ENCODE peak calls at places on chromosomes 13 and 19, in nine cellular contexts. I, G, K, O, W, S, E, Y and H are unnamed samples.

GRCh38 chr19:10238172-10238783 is 7.1 kb upstream of the S1PR2 start:
- DNase-seq in I (no peak), G (peak), K (peak), O (no peak), W (no peak), S (no peak), E (no peak), Y (peak), H (peak)

GRCh38 chr19:49591731-49592485 is 926 bp downstream of the PRR12 start:
- DNase-seq in I (peak), G (peak), K (peak), O (peak), W (no peak), S (no peak), E (no peak), Y (peak), H (peak)

GRCh38 chr19:1318678-1319471 is 33.2 kb downstream of the EFNA2 start:
- DNase-seq in I (no peak), G (no peak), K (no peak), O (peak), W (no peak), S (no peak), E (no peak), Y (no peak), H (no peak)

GRCh38 chr19:1705367-1705766 is 47.9 kb upstream of the ONECUT3 start:
- DNase-seq in I (no peak), G (no peak), K (no peak), O (no peak), W (no peak), S (no peak), E (no peak), Y (no peak), H (no peak)

GRCh38 chr19:661427-662196 is 1.4 kb downstream of the RNF126 start:
- DNase-seq in I (no peak), G (no peak), K (no peak), O (peak), W (no peak), S (no peak), E (no peak), Y (no peak), H (no peak)

GRCh38 chr19:5985098-5985783 is 7.3 kb upstream of the RANBP3 start:
- DNase-seq in I (no peak), G (peak), K (no peak), O (no peak), W (peak), S (no peak), E (no peak), Y (no peak), H (peak)

GRCh38 chr13:59356607-59357006 is 807.1 kb downstream of the DIAPH3 start:
- DNase-seq in I (peak), G (peak), K (no peak), O (no peak), W (no peak), S (no peak), E (no peak), Y (peak), H (no peak)

GRCh38 chr13:33105387-33106005 is 89.3 kb downstream of the KL start:
- DNase-seq in I (no peak), G (no peak), K (no peak), O (no peak), W (no peak), S (no peak), E (no peak), Y (peak), H (no peak)

GRCh38 chr19:57559008-57559403 is 657 bp downstream of the ZNF550 start:
- DNase-seq in I (peak), G (peak), K (peak), O (peak), W (no peak), S (no peak), E (no peak), Y (no peak), H (no peak)

GRCh38 chr19:7980168-7980567 is 25.3 kb downstream of the ELAVL1 start:
- DNase-seq in I (peak), G (no peak), K (no peak), O (no peak), W (no peak), S (no peak), E (no peak), Y (no peak), H (no peak)

GRCh38 chr19:33216198-33216830 is 9.3 kb downstream of the SLC7A10 start:
- DNase-seq in I (no peak), G (no peak), K (no peak), O (no peak), W (no peak), S (no peak), E (no peak), Y (no peak), H (no peak)

GRCh38 chr13:112055417-112056206 is 11.3 kb upstream of the SOX1 start:
- DNase-seq in I (no peak), G (no peak), K (no peak), O (peak), W (no peak), S (no peak), E (no peak), Y (no peak), H (no peak)

GRCh38 chr19:20423381-20424207 is 142.0 kb downstream of the ZNF737 start:
- DNase-seq in I (peak), G (peak), K (no peak), O (peak), W (no peak), S (peak), E (no peak), Y (peak), H (no peak)

GRCh38 chr13:31540316-31540715 is 199.0 kb upstream of the RXFP2 start:
- DNase-seq in I (no peak), G (no peak), K (no peak), O (no peak), W (no peak), S (no peak), E (no peak), Y (no peak), H (peak)

GRCh38 chr13:41595298-41595697 is 137.9 kb downstream of the RGCC start:
- DNase-seq in I (no peak), G (no peak), K (no peak), O (no peak), W (no peak), S (no peak), E (no peak), Y (no peak), H (no peak)

GRCh38 chr13:41590643-41591042 is 133.3 kb downstream of the RGCC start:
- DNase-seq in I (no peak), G (no peak), K (no peak), O (no peak), W (no peak), S (no peak), E (no peak), Y (no peak), H (no peak)

GRCh38 chr13:41599619-41600018 is 142.3 kb downstream of the RGCC start:
- DNase-seq in I (no peak), G (no peak), K (no peak), O (no peak), W (no peak), S (no peak), E (no peak), Y (no peak), H (no peak)

GRCh38 chr13:41597348-41598041 is 140.1 kb downstream of the RGCC start:
- DNase-seq in I (no peak), G (no peak), K (no peak), O (no peak), W (no peak), S (no peak), E (no peak), Y (no peak), H (peak)

GRCh38 chr13:41596190-41596589 is 138.8 kb downstream of the RGCC start:
- DNase-seq in I (no peak), G (no peak), K (no peak), O (no peak), W (no peak), S (no peak), E (no peak), Y (no peak), H (no peak)
- TF ChIP-seq CTCF in I (no peak), G (peak), K (no peak), O (no peak), W (no peak), S (peak), E (no peak), Y (no peak), H (peak)

DNA sequence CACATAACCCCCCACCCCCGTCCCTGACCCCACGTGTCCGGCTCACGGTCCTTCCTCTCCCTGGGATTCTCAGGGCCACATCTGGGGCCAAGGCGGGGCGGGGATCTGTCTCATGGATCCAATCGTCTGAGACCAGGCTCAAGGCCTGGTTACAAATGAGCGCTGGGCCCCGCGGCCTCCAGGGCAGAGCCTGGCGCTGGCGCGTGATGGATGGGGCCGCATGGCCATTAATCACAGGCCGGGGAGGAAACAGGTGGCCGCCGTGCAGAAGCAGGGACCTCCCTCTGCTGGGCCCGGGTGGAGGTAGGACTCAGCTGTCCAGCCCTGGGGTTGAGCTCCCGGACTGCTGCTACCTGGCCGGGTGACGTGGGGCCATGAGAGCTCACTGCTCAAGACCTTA is 5.8 kb upstream of the TLE5 start:
- DNase-seq in I (no peak), G (no peak), K (no peak), O (no peak), W (no peak), S (no peak), E (no peak), Y (peak), H (no peak)
- TF ChIP-seq CTCF in I (no peak), G (no peak), K (no peak), O (no peak), W (no peak), S (no peak), E (no peak), Y (no peak), H (no peak)

GRCh38 chr13:100689191-100689590 is 14.6 kb upstream of the TMTC4 start:
- DNase-seq in I (no peak), G (no peak), K (no peak), O (no peak), W (no peak), S (no peak), E (no peak), Y (no peak), H (no peak)

DNA sequence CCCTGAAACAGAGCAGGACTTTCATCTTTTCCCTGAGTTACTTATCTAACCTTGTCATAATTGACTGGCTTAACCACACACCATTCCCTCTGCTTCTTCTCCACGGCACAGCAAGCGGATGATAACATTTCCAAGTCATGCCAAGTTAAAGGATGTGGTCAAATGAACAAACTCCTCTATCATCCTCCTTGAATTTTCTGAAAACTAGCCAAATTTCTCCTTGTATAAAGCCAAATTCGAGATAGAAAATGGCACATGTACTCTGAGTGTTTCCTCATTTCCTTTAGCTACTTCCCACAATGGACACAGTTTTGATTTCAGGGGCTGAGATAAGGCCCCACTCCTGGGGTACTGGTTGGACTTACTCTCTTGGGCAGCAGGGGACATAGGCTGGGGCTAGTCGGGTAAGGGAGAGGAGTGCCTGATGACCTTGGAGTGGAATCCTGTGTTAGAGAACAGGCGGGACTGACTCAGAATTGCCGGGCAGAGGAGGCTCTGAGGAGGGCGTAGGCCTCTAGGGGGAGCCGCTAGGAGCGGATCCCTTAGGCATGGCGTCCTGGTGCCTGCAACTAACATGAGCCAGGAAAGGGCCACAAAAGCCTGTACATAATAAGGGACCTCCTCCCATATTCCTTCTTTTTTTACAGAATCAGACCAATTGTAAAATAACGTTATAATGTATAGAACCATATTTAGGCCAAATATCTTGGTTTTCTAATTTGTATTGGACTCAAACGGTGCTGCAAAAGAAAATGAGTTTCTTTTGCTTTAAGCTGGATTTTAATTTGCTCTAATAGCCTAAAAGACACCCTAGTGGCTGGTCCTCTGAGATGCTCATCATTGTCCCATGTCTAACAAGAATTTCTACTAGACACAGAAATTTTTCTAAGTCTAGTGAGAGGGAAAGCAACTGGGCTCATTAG is 20.4 kb upstream of the TMTC4 start:
- DNase-seq in I (peak), G (peak), K (peak), O (no peak), W (no peak), S (no peak), E (no peak), Y (no peak), H (peak)
- TF ChIP-seq CTCF in I (peak), G (peak), K (peak), O (no peak), W (peak), S (peak), E (peak), Y (peak), H (peak)

DNA sequence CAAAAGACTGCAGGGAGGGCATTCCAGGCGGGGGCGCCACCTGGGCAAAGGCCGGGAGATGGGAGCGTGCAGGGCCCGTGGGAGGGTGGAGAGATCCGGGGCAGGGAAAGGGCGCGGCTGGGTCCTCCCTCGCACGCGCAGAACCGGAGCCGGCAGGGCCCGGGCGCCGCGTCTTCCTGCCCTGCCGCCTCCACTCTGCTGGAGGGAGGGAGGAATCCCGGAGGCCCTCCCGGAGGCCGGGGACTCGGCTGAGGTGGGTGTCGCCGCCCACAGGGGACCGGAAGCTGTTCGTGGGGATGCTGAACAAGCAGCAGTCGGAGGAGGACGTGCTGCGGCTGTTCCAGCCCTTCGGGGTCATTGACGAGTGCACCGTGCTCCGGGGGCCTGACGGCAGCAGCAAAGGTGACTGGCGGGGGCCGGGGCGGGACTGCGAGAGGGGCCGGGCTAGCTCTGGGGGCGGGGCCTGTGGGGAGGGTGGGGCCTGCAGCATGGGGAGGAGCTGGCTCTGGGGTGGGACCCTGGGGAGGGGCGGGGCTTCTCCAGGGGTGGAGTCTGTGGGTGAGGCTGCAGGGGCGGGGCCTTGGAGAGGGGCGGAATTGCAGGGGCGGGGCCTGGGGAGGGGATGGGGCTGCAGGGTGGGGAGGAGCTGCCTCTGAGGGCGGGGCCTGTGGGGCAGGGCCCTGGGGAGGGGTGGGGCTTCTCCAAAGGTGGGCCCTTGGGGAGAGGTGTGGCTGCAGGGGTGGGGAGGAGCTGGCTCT is 51.3 kb downstream of the CELF5 start:
- DNase-seq in I (peak), G (peak), K (peak), O (peak), W (no peak), S (peak), E (peak), Y (peak), H (peak)
- TF ChIP-seq CTCF in I (peak), G (no peak), K (peak), O (peak), W (no peak), S (no peak), E (no peak), Y (no peak), H (peak)